ENCODE peak calls at places on chromosomes 2 and 18, in five cellular contexts. V, U, E, J and Z are unnamed samples.

GRCh38 chr2:149739880-149740265 is 152.3 kb upstream of the MMADHC start:
- DNase-seq in E (no peak), V (peak), U (no peak), J (no peak), Z (no peak)

GRCh38 chr2:132669854-132670103 is 226 bp downstream of the LYPD1 start:
- DNase-seq in E (peak), V (no peak), U (no peak), J (no peak), Z (no peak)

GRCh38 chr2:65562890-65563289 is 130.5 kb upstream of the SPRED2 start:
- DNase-seq in J (no peak), U (no peak), V (no peak), E (no peak), Z (no peak)

GRCh38 chr2:15725788-15726112 is 134.1 kb downstream of the DDX1 start:
- DNase-seq in U (no peak), J (no peak), E (no peak), V (no peak), Z (no peak)

GRCh38 chr18:67600181-67600631 is 83.7 kb upstream of the DSEL start:
- DNase-seq in J (no peak), E (peak), U (no peak), V (peak), Z (no peak)

GRCh38 chr2:215780313-215780712 is 233.0 kb downstream of the MREG start:
- DNase-seq in J (no peak), V (no peak), E (no peak), U (no peak), Z (no peak)

GRCh38 chr2:200635251-200635650 is 49.4 kb downstream of the AOX1 start:
- DNase-seq in J (no peak), V (peak), E (peak), U (no peak), Z (no peak)

GRCh38 chr18:47795448-47795843 is 135.0 kb downstream of the SMAD2 start:
- DNase-seq in J (no peak), V (no peak), U (no peak), E (peak), Z (no peak)

GRCh38 chr2:79327460-79327859 is 167.9 kb upstream of the REG3A start:
- DNase-seq in U (no peak), V (no peak), J (no peak), E (no peak), Z (no peak)

GRCh38 chr2:38765149-38765548 is 12.9 kb upstream of the GEMIN6 start:
- DNase-seq in J (no peak), E (peak), V (peak), U (no peak), Z (peak)

GRCh38 chr2:40653829-40654228 is 201.9 kb upstream of the SLC8A1 start:
- DNase-seq in U (no peak), J (no peak), V (peak), E (peak), Z (no peak)

GRCh38 chr18:45688834-45689233 is 35.1 kb upstream of the SLC14A1 start:
- DNase-seq in V (no peak), E (no peak), J (peak), U (no peak), Z (no peak)

GRCh38 chr2:84888401-84889276 is 7.8 kb upstream of the TRABD2A start:
- DNase-seq in E (peak), V (peak), U (no peak), J (no peak), Z (no peak)

GRCh38 chr2:9375857-9376428 is 47.4 kb downstream of the ITGB1BP1 start:
- DNase-seq in J (no peak), U (no peak), V (no peak), E (no peak), Z (no peak)

GRCh38 chr2:165406053-165406628 is 63.4 kb upstream of the CSRNP3 start:
- DNase-seq in J (no peak), V (peak), E (no peak), U (no peak), Z (peak)

GRCh38 chr18:5288517-5288935 is 7.0 kb downstream of the ZBTB14 start:
- DNase-seq in E (no peak), V (no peak), U (no peak), J (no peak), Z (no peak)

GRCh38 chr2:226738821-226739507 is 60.7 kb downstream of the IRS1 start:
- DNase-seq in E (no peak), V (no peak), J (no peak), U (no peak), Z (no peak)

GRCh38 chr2:231348173-231348572 is 47.3 kb upstream of the B3GNT7 start:
- DNase-seq in V (peak), J (no peak), E (peak), U (no peak), Z (peak)

GRCh38 chr18:48227206-48227605 is 182.0 kb downstream of the ZBTB7C start:
- DNase-seq in U (no peak), J (no peak), E (peak), V (peak), Z (no peak)

GRCh38 chr2:205909194-205909572 is 176.8 kb downstream of the INO80D start:
- DNase-seq in J (no peak), E (no peak), U (no peak), V (no peak), Z (no peak)

GRCh38 chr2:25368650-25369049 is 26.9 kb upstream of the DNMT3A start:
- DNase-seq in U (no peak), J (no peak), V (no peak), E (no peak), Z (no peak)

GRCh38 chr18:78246041-78246440 is 733.6 kb upstream of the SALL3 start:
- DNase-seq in U (no peak), V (no peak), J (no peak), E (no peak), Z (no peak)

GRCh38 chr2:145593991-145594702 is 1074.2 kb upstream of the ZEB2 start:
- DNase-seq in J (no peak), V (peak), U (no peak), E (peak), Z (peak)

GRCh38 chr18:72869786-72870185 is 2.0 kb upstream of the NETO1 start:
- DNase-seq in V (no peak), E (no peak), J (no peak), U (no peak), Z (no peak)

GRCh38 chr2:127400897-127401756 is 13.4 kb upstream of the MAP3K2 start:
- DNase-seq in E (peak), J (peak), V (peak), U (no peak), Z (no peak)

GRCh38 chr18:34352385-34353163 is 127.9 kb upstream of the NOL4 start:
- DNase-seq in E (peak), J (no peak), U (no peak), V (no peak), Z (no peak)
- TF ChIP-seq CTCF in E (peak), J (no peak), U (no peak), V (no peak), Z (peak)

GRCh38 chr2:136013962-136014361 is 28.5 kb upstream of the DARS1 start:
- DNase-seq in U (no peak), J (no peak), E (no peak), V (no peak), Z (no peak)
- TF ChIP-seq CTCF in U (no peak), J (no peak), E (no peak), V (no peak), Z (peak)

GRCh38 chr2:196171248-196171871 is at the start of gene STK17B:
- DNase-seq in V (peak), E (peak), J (peak), U (peak), Z (peak)
- TF ChIP-seq CTCF in V (peak), E (no peak), J (no peak), U (no peak), Z (peak)

DNA sequence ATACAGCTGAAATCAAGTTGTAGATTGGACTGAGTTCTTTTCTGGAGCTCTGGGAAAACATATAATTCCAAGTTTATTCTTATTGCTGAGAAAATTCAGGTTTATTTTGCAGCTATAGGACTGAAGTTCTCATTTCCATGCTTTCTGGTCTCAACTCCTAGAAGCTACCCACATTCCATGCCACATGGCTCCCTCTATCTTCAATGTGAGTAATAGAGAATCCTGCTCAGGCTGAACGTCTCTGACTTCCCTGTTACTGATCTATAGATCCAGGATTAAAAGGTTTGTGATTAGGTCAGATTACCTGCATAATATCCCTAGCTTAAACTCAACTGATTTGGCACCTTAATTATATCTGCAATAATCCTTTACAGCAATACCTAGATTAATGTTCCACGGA is 453.8 kb upstream of the MC4R start:
- DNase-seq in J (no peak), V (peak), U (no peak), E (no peak), Z (no peak)
- TF ChIP-seq CTCF in J (no peak), V (peak), U (no peak), E (no peak), Z (peak)

GRCh38 chr2:47653909-47654789 is 128.8 kb upstream of the MSH6 start:
- DNase-seq in J (no peak), V (peak), U (no peak), E (peak), Z (no peak)
- TF ChIP-seq CTCF in J (no peak), V (peak), U (no peak), E (peak), Z (peak)